ENCODE peak calls at places on chromosomes 11 and 22, in six cellular contexts. A is lung, R is fibroblast of mammary gland, T is fibroblast of lung, M is endodermal cell, Y is foreskin fibroblast. O is an unnamed sample.

GRCh38 chr11:2096001-2096918 is 42.9 kb downstream of the IGF2 start:
- DNase-seq in A (no peak), R (no peak), T (peak), M (no peak), Y (peak), O (no peak)

GRCh38 chr11:62593434-62594044 is 2.2 kb upstream of the TUT1 start:
- DNase-seq in A (peak), R (peak), T (peak), M (peak), Y (peak), O (no peak)

GRCh38 chr11:130051077-130051476 is 18.6 kb upstream of the APLP2 start:
- DNase-seq in A (no peak), R (peak), T (no peak), M (no peak), Y (peak), O (no peak)

GRCh38 chr22:26401726-26402125 is 27.3 kb upstream of the ASPHD2 start:
- DNase-seq in A (no peak), R (no peak), T (no peak), M (peak), Y (no peak), O (no peak)

GRCh38 chr22:37519268-37520195 is at the start of gene CARD10:
- DNase-seq in A (no peak), R (no peak), T (peak), M (peak), Y (peak), O (no peak)

GRCh38 chr22:50724616-50725015 is 13.4 kb upstream of the ACR start:
- DNase-seq in A (no peak), R (no peak), T (no peak), M (no peak), Y (no peak), O (no peak)

GRCh38 chr11:76810151-76810853 is 27.1 kb downstream of the TSKU start:
- DNase-seq in A (peak), R (peak), T (no peak), M (peak), Y (peak), O (no peak)

GRCh38 chr22:32331236-32331917 is 26.3 kb upstream of the RFPL3 start:
- DNase-seq in A (no peak), R (no peak), T (no peak), M (peak), Y (no peak), O (no peak)

GRCh38 chr11:45806072-45806933 is 1.4 kb downstream of the SLC35C1 start:
- DNase-seq in A (no peak), R (no peak), T (no peak), M (no peak), Y (no peak), O (no peak)
- TF ChIP-seq CTCF in A (no peak), R (no peak), T (no peak), M (no peak), Y (no peak), O (no peak)

GRCh38 chr11:78039919-78040671 is 17.0 kb upstream of the KCTD14 start:
- DNase-seq in A (peak), R (peak), T (peak), M (no peak), Y (peak), O (peak)
- H3K4me3 ChIP-seq in A (no peak), R (peak), T (no peak), M (no peak), Y (no peak), O (no peak)

GRCh38 chr22:44623771-44624510 is 78.1 kb upstream of the PRR5 start:
- DNase-seq in A (no peak), R (no peak), T (peak), M (peak), Y (peak), O (no peak)
- TF ChIP-seq CTCF in A (no peak), R (no peak), T (peak), M (peak), Y (peak), O (no peak)

DNA sequence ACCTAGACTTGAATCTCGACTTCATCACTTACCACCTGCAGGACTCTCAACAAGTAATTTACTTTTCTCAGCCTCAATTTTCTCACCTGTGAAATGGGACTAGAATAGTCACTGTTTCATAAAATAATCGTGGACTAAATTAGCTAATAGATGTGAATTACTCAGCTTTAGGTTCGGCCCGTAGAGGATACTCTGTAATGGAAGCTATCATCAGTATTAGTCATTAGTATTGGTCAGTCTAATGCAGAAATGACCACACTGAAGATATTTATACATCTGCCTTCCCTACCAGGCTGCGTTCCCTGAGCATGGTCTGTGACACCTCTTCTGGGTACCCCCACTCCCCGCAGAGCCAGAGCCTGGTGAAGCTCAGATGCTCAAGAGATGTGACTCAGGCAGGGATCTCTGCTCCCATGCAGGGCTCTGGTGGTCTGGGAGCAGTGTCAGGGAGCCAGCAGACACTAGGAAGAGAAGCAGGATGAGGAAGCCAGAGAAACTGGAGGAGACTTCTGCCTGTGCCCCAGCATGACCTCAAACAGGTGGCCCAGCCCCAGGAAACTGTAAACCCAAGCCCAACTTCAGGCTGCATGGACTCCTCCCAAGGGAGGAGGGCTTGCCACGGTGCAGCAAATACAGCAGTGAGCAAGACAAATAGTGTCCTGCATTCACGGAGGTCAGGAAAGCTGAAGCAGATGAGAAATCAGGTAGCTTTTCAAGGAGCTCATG is 88.0 kb upstream of the E2F8 start:
- DNase-seq in A (no peak), R (peak), T (no peak), M (no peak), Y (no peak), O (no peak)
- H3K4me3 ChIP-seq in A (no peak), R (no peak), T (no peak), M (no peak), Y (no peak), O (no peak)

DNA sequence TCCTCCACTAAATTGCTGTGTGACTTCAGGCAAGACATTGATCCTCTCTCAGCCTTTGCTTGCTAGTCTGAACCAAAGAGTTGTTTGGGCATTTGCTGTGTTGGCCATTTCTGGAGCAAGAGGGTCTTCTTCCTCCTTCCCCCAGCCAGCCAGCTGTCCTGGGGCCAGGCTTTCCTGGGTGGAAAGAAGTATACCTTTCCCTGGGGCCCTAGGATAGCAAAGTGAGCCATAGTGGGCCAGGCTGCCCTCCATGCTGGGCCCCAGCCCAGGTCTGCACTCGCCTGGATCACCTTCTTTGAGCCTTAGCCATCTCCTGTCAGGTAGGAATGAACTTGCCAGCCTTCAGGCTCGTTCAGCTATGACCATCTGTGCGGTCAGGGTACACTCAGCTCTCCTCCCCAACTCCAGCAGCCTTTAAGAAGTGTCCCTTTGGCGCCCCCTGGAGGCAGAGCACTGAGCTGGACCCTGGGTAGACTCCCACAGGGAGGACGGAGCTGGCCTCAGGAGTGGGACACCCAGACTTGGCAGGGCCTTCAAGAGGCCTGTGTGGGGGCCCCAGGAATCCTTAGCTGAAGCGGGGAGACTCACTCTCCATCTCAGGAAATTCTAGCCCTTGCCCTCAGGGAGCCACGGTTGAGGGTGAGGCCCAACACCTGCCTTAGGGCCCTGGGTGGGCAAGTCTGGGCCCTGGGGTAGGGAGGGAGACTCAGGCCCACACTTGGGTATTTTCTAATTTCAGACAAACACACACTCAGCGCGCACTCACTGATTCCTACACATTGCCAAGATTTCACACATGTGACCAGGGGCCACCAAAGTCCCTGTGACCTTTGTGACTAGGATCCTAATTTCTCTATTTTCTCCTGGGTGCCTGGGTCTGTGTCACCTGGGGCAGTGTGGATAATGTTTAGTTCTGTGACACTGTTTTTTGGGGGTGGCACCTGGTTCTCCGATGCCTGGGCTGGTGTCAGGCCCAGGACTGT is 35.6 kb upstream of the TPBGL start:
- DNase-seq in A (peak), R (peak), T (peak), M (peak), Y (peak), O (peak)
- TF ChIP-seq CTCF in A (peak), R (peak), T (peak), M (peak), Y (peak), O (peak)

O was measured in AG09309.